ENCODE peak calls at places on chromosomes 1 and 21, in five cellular contexts. R is esophagus muscularis mucosa, S is heart left ventricle, Z is amygdala, N is NCI-H1694 treated with DMSO at 0.1 percent for 48 hours. Q is an unnamed sample.

GRCh38 chr1:241647658-241648057 is 4.4 kb upstream of the WDR64 start:
- DNase-seq in S (no peak), R (no peak), N (no peak), Z (no peak), Q (no peak)

GRCh38 chr1:171081220-171081993 is 9.3 kb upstream of the FMO3 start:
- DNase-seq in N (no peak), R (no peak), Z (no peak), S (no peak), Q (peak; percentile 15)

GRCh38 chr1:40344597-40344996 is 27.5 kb upstream of the COL9A2 start:
- DNase-seq in R (no peak), N (no peak), Z (peak; percentile 3), S (peak; percentile 46), Q (no peak)

GRCh38 chr21:36156815-36157670 is at the start of gene DOP1B:
- DNase-seq in N (peak; percentile 25), Z (peak; percentile 59), R (no peak), S (peak; percentile 64), Q (no peak)

GRCh38 chr1:10979483-10979920 is 33.0 kb upstream of the TARDBP start:
- DNase-seq in N (no peak), R (no peak), S (peak; percentile 64), Z (peak; percentile 89), Q (no peak)

GRCh38 chr1:214476229-214476957 is 75.0 kb downstream of the PTPN14 start:
- DNase-seq in N (no peak), Z (no peak), S (no peak), R (peak; percentile 50), Q (peak; percentile 43)

GRCh38 chr1:153534226-153534932 is 1.4 kb downstream of the S100A6 start:
- DNase-seq in Z (no peak), R (no peak), N (no peak), S (no peak), Q (no peak)

GRCh38 chr1:234135501-234135900 is 231.0 kb downstream of the SLC35F3 start:
- DNase-seq in Z (no peak), S (no peak), N (no peak), R (no peak), Q (no peak)

GRCh38 chr1:209755926-209756607 is at the start of gene TRAF3IP3:
- DNase-seq in N (no peak), S (peak; percentile 50), Z (peak; percentile 10), R (no peak), Q (no peak)

GRCh38 chr1:10646347-10646861 is 150.0 kb downstream of the CASZ1 start:
- DNase-seq in R (no peak), Z (peak; percentile 7), S (peak; percentile 78), N (no peak), Q (peak; percentile 33)

GRCh38 chr1:19435181-19435580 is 50.2 kb downstream of the CAPZB start:
- DNase-seq in Z (no peak), N (no peak), S (no peak), R (no peak), Q (no peak)

GRCh38 chr1:167430134-167430848 is 88.0 kb downstream of the CD247 start:
- DNase-seq in R (no peak), S (no peak), N (no peak), Z (no peak), Q (no peak)

GRCh38 chr1:53359934-53360276 is 32.0 kb upstream of the LRP8 start:
- DNase-seq in R (peak; percentile 31), Z (no peak), S (no peak), N (no peak), Q (no peak)

GRCh38 chr21:36964398-36964797 is 2.1 kb downstream of the HLCS start:
- DNase-seq in R (no peak), Z (no peak), N (no peak), S (no peak), Q (no peak)

GRCh38 chr21:40143822-40144525 is 276.7 kb downstream of the PCP4 start:
- DNase-seq in R (no peak), N (peak; percentile 66), Z (peak; percentile 37), S (no peak), Q (peak; percentile 6)

GRCh38 chr21:42190492-42190875 is 28.5 kb upstream of the ABCG1 start:
- DNase-seq in R (no peak), S (no peak), N (no peak), Z (peak; percentile 77), Q (no peak)

GRCh38 chr1:43982241-43982640 is 3.2 kb downstream of the B4GALT2 start:
- DNase-seq in N (no peak), S (no peak), Z (no peak), R (no peak), Q (no peak)

GRCh38 chr1:101748077-101748476 is 248.6 kb downstream of the OLFM3 start:
- DNase-seq in Z (no peak), R (no peak), N (no peak), S (no peak), Q (no peak)

GRCh38 chr1:25661043-25661807 is 44.6 kb downstream of the MAN1C1 start:
- DNase-seq in Z (no peak), N (no peak), R (no peak), S (no peak), Q (no peak)

GRCh38 chr21:46202592-46203202 is 18.4 kb upstream of the SPATC1L start:
- DNase-seq in N (no peak), Z (no peak), S (no peak), R (no peak), Q (no peak)

GRCh38 chr1:175857756-175858155 is 114.4 kb upstream of the TNR start:
- DNase-seq in S (no peak), N (no peak), Z (peak; percentile 37), R (no peak), Q (no peak)

GRCh38 chr1:178057863-178058576 is 35.9 kb upstream of the RASAL2 start:
- DNase-seq in R (no peak), N (no peak), S (peak; percentile 91), Z (no peak), Q (no peak)

GRCh38 chr1:243513726-243514491 is 258.1 kb downstream of the SDCCAG8 start:
- DNase-seq in Z (no peak), S (no peak), R (no peak), N (no peak), Q (no peak)

GRCh38 chr1:212132040-212132439 is 96.5 kb downstream of the DTL start:
- DNase-seq in N (no peak), Z (no peak), S (peak; percentile 30), R (no peak), Q (no peak)

GRCh38 chr21:36005018-36005417 is 55.3 kb downstream of the SETD4 start:
- DNase-seq in N (no peak), S (no peak), R (no peak), Z (no peak), Q (no peak)

GRCh38 chr1:202143768-202144509 is 598 bp downstream of the ARL8A start:
- DNase-seq in R (no peak), S (peak; percentile 58), Z (no peak), N (no peak), Q (no peak)

GRCh38 chr21:42631142-42631541 is 22.3 kb upstream of the PDE9A start:
- DNase-seq in S (no peak), Z (no peak), N (no peak), R (no peak), Q (no peak)

GRCh38 chr1:6207075-6207885 is 1.4 kb downstream of the RNF207 start:
- DNase-seq in N (no peak), Z (no peak), S (no peak), R (no peak), Q (no peak)

GRCh38 chr1:19091539-19091938 is 118.5 kb downstream of the UBR4 start:
- DNase-seq in R (no peak), S (no peak), N (no peak), Z (no peak), Q (no peak)

GRCh38 chr1:70319750-70320149 is 34.8 kb downstream of the ANKRD13C start:
- DNase-seq in N (no peak), R (no peak), S (no peak), Z (no peak), Q (peak; percentile 49)

GRCh38 chr21:45450741-45451740 is 46.1 kb downstream of the COL18A1 start:
- DNase-seq in N (no peak), R (no peak), Z (no peak), S (peak; percentile 20), Q (no peak)

GRCh38 chr1:218339267-218339831 is 5.8 kb upstream of the TGFB2 start:
- DNase-seq in S (no peak), Z (no peak), R (no peak), N (peak; percentile 42), Q (no peak)

GRCh38 chr1:153958961-153959260 is 499 bp upstream of the CRTC2 start:
- DNase-seq in R (no peak), S (no peak), N (no peak), Z (no peak), Q (no peak)

Q was measured in HCT116.